ENCODE peak calls at places on chromosomes 13 and 19, in five cellular contexts. X is stomach, E is thoracic aorta, S is ascending aorta, M is RWPE1. H is an unnamed sample.
A peak's percentile ranks its signal among the peaks of the same experiment; 100 is the strongest.

GRCh38 chr19:18791315-18791678 is 192 bp upstream of the COMP start:
- DNase-seq in X (no peak), E (no peak), S (no peak), M (no peak), H (no peak)

GRCh38 chr19:46346821-46347571 is at the start of gene PPP5C:
- DNase-seq in X (peak; percentile 95), E (peak; percentile 58), S (peak; percentile 94), M (peak; percentile 94), H (peak; percentile 73)

GRCh38 chr19:12763100-12763499 is 11.5 kb downstream of the BEST2 start:
- DNase-seq in X (no peak), E (no peak), S (no peak), M (no peak), H (no peak)

GRCh38 chr19:46137915-46138473 is 10.0 kb upstream of the IGFL2 start:
- DNase-seq in X (no peak), E (no peak), S (no peak), M (no peak), H (no peak)

GRCh38 chr13:110323172-110323851 is 16.2 kb downstream of the COL4A2 start:
- DNase-seq in X (no peak), E (no peak), S (peak; percentile 67), M (no peak), H (no peak)

GRCh38 chr13:86976521-86977324 is 694.4 kb upstream of the SLITRK5 start:
- DNase-seq in X (no peak), E (no peak), S (no peak), M (no peak), H (no peak)

GRCh38 chr13:48165063-48165462 is 67.9 kb upstream of the ITM2B start:
- DNase-seq in X (no peak), E (no peak), S (no peak), M (no peak), H (no peak)

GRCh38 chr19:12669272-12670158 is 2.9 kb downstream of the WDR83 start:
- DNase-seq in X (peak; percentile 85), E (no peak), S (peak; percentile 86), M (peak; percentile 66), H (peak; percentile 48)

GRCh38 chr19:27971869-27972268 is 1241.1 kb downstream of the UQCRFS1 start:
- DNase-seq in X (no peak), E (no peak), S (no peak), M (no peak), H (no peak)

GRCh38 chr19:52638601-52639000 is 446 bp upstream of the ZNF83 start:
- DNase-seq in X (no peak), E (no peak), S (peak; percentile 73), M (peak; percentile 12), H (no peak)
- H3K27ac ChIP-seq in X (peak overlapping the region; percentile 90), E (peak overlapping the region; percentile 89), S (peak overlapping the region; percentile 92), M (peak overlapping the region; percentile 86), H (peak overlapping the region; percentile 82)

GRCh38 chr19:2042485-2043268 is 8.4 kb downstream of the MKNK2 start:
- DNase-seq in X (peak; percentile 60), E (no peak), S (no peak), M (no peak), H (no peak)

GRCh38 chr19:2041686-2042484 is 9.2 kb downstream of the MKNK2 start:
- DNase-seq in X (peak; percentile 99), E (peak; percentile 90), S (peak; percentile 99), M (peak; percentile 99), H (peak; percentile 92)

GRCh38 chr19:2044709-2045500 is 6.1 kb downstream of the MKNK2 start:
- DNase-seq in X (no peak), E (no peak), S (no peak), M (no peak), H (no peak)

GRCh38 chr19:2043864-2044708 is 7.0 kb downstream of the MKNK2 start:
- DNase-seq in X (no peak), E (no peak), S (no peak), M (no peak), H (no peak)

DNA sequence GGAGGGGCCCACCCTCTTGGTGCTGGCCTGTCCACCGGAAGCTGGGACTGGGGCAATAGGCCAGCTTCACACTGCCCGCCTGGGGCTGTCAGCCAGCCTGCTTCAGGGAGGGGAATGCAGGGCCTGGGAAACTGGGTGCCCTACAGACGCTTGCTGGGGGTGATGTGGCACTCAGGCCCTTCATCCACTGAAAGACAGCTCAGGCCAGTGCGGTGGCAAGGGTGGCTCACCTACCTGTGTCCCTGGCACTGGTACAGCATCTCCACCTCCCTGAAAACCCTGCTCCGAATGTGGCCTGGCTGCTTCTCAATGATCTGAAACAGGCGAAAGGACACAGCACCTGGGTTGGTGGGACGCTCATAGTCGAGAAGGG is 7.8 kb downstream of the MKNK2 start:
- DNase-seq in X (no peak), E (no peak), S (peak; percentile 65), M (no peak), H (no peak)
- H3K27ac ChIP-seq in X (peak overlapping the region; percentile 100), E (peak overlapping the region; percentile 92), S (peak overlapping the region; percentile 91), M (peak overlapping the region; percentile 100), H (peak overlapping the region; percentile 99)

DNA sequence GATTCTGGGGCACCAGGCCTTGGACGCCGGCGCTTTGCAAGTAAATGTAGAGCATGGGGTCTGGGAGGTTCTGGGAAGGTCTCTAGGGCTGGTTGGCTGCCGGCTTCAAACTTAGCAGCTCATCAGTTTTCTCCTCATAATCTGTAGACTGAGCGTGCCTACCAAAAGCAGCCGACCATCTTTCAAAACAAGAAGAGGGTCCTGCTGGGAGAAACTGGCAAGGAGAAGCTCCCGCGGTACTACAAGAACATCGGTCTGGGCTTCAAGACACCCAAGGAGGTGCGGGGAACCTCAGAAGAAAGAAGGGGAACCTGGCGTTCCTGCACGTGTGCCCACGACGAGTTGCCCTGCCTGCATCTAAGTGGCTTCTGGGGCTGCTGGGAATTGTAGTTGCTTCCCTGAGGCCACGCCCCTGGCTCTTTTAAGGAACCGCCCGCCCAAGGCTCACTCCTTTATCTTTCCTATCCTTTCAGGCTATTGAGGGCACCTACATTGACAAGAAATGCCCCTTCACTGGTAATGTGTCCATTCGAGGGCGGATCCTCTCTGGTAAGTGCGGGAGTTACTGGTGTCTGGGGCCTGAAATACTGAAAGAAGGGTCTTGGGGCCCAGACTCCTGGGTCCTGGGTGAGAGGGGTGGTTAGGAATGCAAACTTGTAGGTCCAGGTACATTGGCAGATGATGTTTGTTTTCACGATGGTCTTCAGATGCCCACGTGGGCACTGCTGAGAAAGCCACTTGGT is 984 bp downstream of the RPS11 start:
- DNase-seq in X (peak; percentile 78), E (no peak), S (peak; percentile 86), M (peak; percentile 56), H (peak; percentile 64)
- H3K27ac ChIP-seq in X (peak overlapping the region; percentile 98), E (peak overlapping the region; percentile 93), S (peak overlapping the region; percentile 95), M (peak overlapping the region; percentile 96), H (peak overlapping the region; percentile 97)

DNA sequence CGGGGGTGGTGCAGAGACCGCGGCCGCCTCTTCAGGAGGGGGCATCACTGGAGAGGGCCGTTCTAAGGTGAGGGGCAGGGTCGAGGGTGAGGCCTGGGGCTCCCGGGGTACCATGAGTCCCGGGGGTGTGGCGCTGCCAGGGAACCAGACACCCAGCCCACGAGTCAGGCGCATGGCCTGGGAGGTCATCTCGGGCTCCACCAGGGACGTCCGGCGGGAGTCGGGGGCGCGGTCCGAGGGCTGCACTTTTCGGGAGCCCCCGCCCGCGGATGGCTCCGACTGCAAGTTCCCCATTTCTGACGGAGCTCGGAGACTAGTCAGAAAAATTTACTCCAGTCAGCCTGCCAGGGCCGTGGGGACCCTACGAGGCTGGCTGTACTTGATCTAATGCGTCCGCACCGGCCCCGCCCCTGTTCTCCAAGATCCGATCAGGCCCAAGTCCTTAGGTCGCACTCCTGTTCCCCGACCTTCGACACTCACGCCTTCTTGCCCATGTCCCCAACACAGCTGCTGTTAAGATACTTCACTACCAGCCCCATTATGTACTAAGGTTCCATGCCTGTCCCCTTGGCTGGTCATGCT is 775 bp downstream of the GGN start:
- DNase-seq in X (no peak), E (no peak), S (no peak), M (no peak), H (no peak)
- H3K27ac ChIP-seq in X (peak overlapping the region; percentile 80), E (peak overlapping the region; percentile 89), S (peak overlapping the region; percentile 91), M (peak overlapping the region; percentile 94), H (no peak overlapping the region)

GRCh38 chr13:112760931-112761330 is 71.1 kb downstream of the ATP11A start:
- DNase-seq in X (no peak), E (no peak), S (no peak), M (no peak), H (no peak)
- H3K27ac ChIP-seq in X (peak overlapping the region; percentile 46), E (no peak overlapping the region), S (no peak overlapping the region), M (no peak overlapping the region), H (no peak overlapping the region)

GRCh38 chr19:56114051-56114694 is 6.9 kb downstream of the ZNF787 start:
- DNase-seq in X (no peak), E (no peak), S (no peak), M (no peak), H (no peak)

GRCh38 chr19:56113071-56113632 is 7.9 kb downstream of the ZNF787 start:
- DNase-seq in X (no peak), E (no peak), S (no peak), M (no peak), H (no peak)

GRCh38 chr19:56112313-56112709 is 8.8 kb downstream of the ZNF787 start:
- DNase-seq in X (no peak), E (no peak), S (no peak), M (no peak), H (no peak)

GRCh38 chr19:56110515-56111448 is 10.3 kb downstream of the ZNF787 start:
- DNase-seq in X (peak; percentile 73), E (no peak), S (no peak), M (no peak), H (no peak)

GRCh38 chr19:56111601-56112312 is 9.3 kb downstream of the ZNF787 start:
- DNase-seq in X (peak; percentile 72), E (no peak), S (peak; percentile 72), M (peak; percentile 17), H (no peak)
- H3K27ac ChIP-seq in X (peak overlapping the region; percentile 74), E (no peak overlapping the region), S (no peak overlapping the region), M (peak overlapping the region; percentile 46), H (peak overlapping the region; percentile 51)

GRCh38 chr19:9324584-9324962 is 594 bp downstream of the ZNF559 start:
- DNase-seq in X (no peak), E (no peak), S (no peak), M (peak; percentile 4), H (no peak)
- H3K27ac ChIP-seq in X (peak overlapping the region; percentile 92), E (peak overlapping the region; percentile 88), S (peak overlapping the region; percentile 90), M (peak overlapping the region; percentile 88), H (peak overlapping the region; percentile 67)

GRCh38 chr13:99367106-99367616 is 60.0 kb upstream of the GPR183 start:
- DNase-seq in X (no peak), E (no peak), S (no peak), M (no peak), H (no peak)

GRCh38 chr13:99371956-99372355 is 64.8 kb upstream of the GPR183 start:
- DNase-seq in X (no peak), E (no peak), S (no peak), M (no peak), H (no peak)

GRCh38 chr13:99373436-99373835 is 66.2 kb upstream of the GPR183 start:
- DNase-seq in X (no peak), E (no peak), S (no peak), M (no peak), H (no peak)

GRCh38 chr13:99367663-99368448 is 60.7 kb upstream of the GPR183 start:
- DNase-seq in X (no peak), E (no peak), S (no peak), M (no peak), H (no peak)

GRCh38 chr13:99370476-99371272 is 63.5 kb upstream of the GPR183 start:
- DNase-seq in X (no peak), E (no peak), S (peak; percentile 15), M (no peak), H (no peak)
- H3K27ac ChIP-seq in X (no peak overlapping the region), E (no peak overlapping the region), S (no peak overlapping the region), M (no peak overlapping the region), H (no peak overlapping the region)